ENCODE peak calls at places on chromosomes 11 and 22, in eight cellular contexts. One of them, this sample, is unnamed.

GRCh38 chr11:61279934-61280656 is 15.0 kb downstream of the VWCE start:
- DNase-seq in stomach: peak; percentile 89
- DNase-seq in endothelial cell: no peak
- DNase-seq in colonic mucosa: no peak
- DNase-seq in Panc1: no peak
- DNase-seq in fibroblast of lung: peak; percentile 46
- DNase-seq in cardiac fibroblast: peak; percentile 30
- DNase-seq in GM10248: no peak
- DNase-seq in this sample: no peak

GRCh38 chr11:30488304-30488998 is 97.7 kb downstream of the MPPED2 start:
- DNase-seq in stomach: peak; percentile 53
- DNase-seq in GM10248: no peak
- DNase-seq in Panc1: no peak
- DNase-seq in cardiac fibroblast: peak; percentile 61
- DNase-seq in fibroblast of lung: peak; percentile 52
- DNase-seq in colonic mucosa: peak; percentile 81
- DNase-seq in endothelial cell: no peak
- DNase-seq in this sample: peak; percentile 35

GRCh38 chr11:23769214-23769613 is 727.6 kb upstream of the LUZP2 start:
- DNase-seq in endothelial cell: no peak
- DNase-seq in fibroblast of lung: no peak
- DNase-seq in stomach: no peak
- DNase-seq in GM10248: no peak
- DNase-seq in Panc1: no peak
- DNase-seq in colonic mucosa: no peak
- DNase-seq in cardiac fibroblast: no peak
- DNase-seq in this sample: no peak

GRCh38 chr11:70924108-70924507 is 328.3 kb downstream of the SHANK2 start:
- DNase-seq in cardiac fibroblast: no peak
- DNase-seq in stomach: no peak
- DNase-seq in colonic mucosa: no peak
- DNase-seq in fibroblast of lung: no peak
- DNase-seq in endothelial cell: no peak
- DNase-seq in Panc1: no peak
- DNase-seq in GM10248: no peak
- DNase-seq in this sample: no peak

GRCh38 chr11:119284344-119285157 is 32.4 kb downstream of the MCAM start:
- DNase-seq in fibroblast of lung: peak; percentile 36
- DNase-seq in endothelial cell: no peak
- DNase-seq in colonic mucosa: no peak
- DNase-seq in cardiac fibroblast: peak; percentile 60
- DNase-seq in stomach: no peak
- DNase-seq in GM10248: peak; percentile 68
- DNase-seq in Panc1: peak; percentile 33
- DNase-seq in this sample: peak; percentile 54

GRCh38 chr11:128318856-128319474 is 268.4 kb downstream of the ETS1 start:
- DNase-seq in stomach: no peak
- DNase-seq in cardiac fibroblast: peak; percentile 37
- DNase-seq in GM10248: peak; percentile 56
- DNase-seq in fibroblast of lung: peak; percentile 49
- DNase-seq in colonic mucosa: no peak
- DNase-seq in Panc1: no peak
- DNase-seq in endothelial cell: no peak
- DNase-seq in this sample: no peak

GRCh38 chr11:111300569-111300968 is 2.2 kb downstream of the POU2AF3 start:
- DNase-seq in endothelial cell: no peak
- DNase-seq in GM10248: no peak
- DNase-seq in fibroblast of lung: no peak
- DNase-seq in stomach: no peak
- DNase-seq in cardiac fibroblast: no peak
- DNase-seq in colonic mucosa: no peak
- DNase-seq in Panc1: no peak
- DNase-seq in this sample: no peak

GRCh38 chr22:23514317-23515038 is 65.6 kb downstream of the IGLL1 start:
- DNase-seq in colonic mucosa: no peak
- DNase-seq in GM10248: no peak
- DNase-seq in endothelial cell: no peak
- DNase-seq in stomach: no peak
- DNase-seq in Panc1: no peak
- DNase-seq in fibroblast of lung: no peak
- DNase-seq in cardiac fibroblast: no peak
- DNase-seq in this sample: no peak

GRCh38 chr11:23789200-23789853 is 707.5 kb upstream of the LUZP2 start:
- DNase-seq in Panc1: no peak
- DNase-seq in cardiac fibroblast: no peak
- DNase-seq in fibroblast of lung: no peak
- DNase-seq in stomach: peak; percentile 27
- DNase-seq in GM10248: no peak
- DNase-seq in endothelial cell: no peak
- DNase-seq in colonic mucosa: no peak
- DNase-seq in this sample: no peak

GRCh38 chr11:133945087-133945974 is 11.4 kb downstream of the IGSF9B start:
- DNase-seq in stomach: no peak
- DNase-seq in Panc1: no peak
- DNase-seq in cardiac fibroblast: peak; percentile 8
- DNase-seq in endothelial cell: no peak
- DNase-seq in GM10248: no peak
- DNase-seq in fibroblast of lung: peak; percentile 79
- DNase-seq in colonic mucosa: no peak
- DNase-seq in this sample: no peak

GRCh38 chr11:108669261-108669660 is 4.4 kb downstream of the DDX10 start:
- DNase-seq in cardiac fibroblast: no peak
- DNase-seq in fibroblast of lung: no peak
- DNase-seq in stomach: no peak
- DNase-seq in GM10248: no peak
- DNase-seq in Panc1: no peak
- DNase-seq in colonic mucosa: no peak
- DNase-seq in endothelial cell: no peak
- DNase-seq in this sample: no peak

GRCh38 chr11:2515401-2516275 is 70.8 kb downstream of the KCNQ1 start:
- DNase-seq in cardiac fibroblast: no peak
- DNase-seq in GM10248: no peak
- DNase-seq in fibroblast of lung: no peak
- DNase-seq in endothelial cell: peak; percentile 2
- DNase-seq in stomach: peak; percentile 17
- DNase-seq in colonic mucosa: peak; percentile 15
- DNase-seq in Panc1: no peak
- DNase-seq in this sample: no peak

GRCh38 chr11:36744375-36745168 is 146.5 kb upstream of the RAG2 start:
- DNase-seq in fibroblast of lung: peak; percentile 51
- DNase-seq in stomach: peak; percentile 77
- DNase-seq in Panc1: peak; percentile 35
- DNase-seq in endothelial cell: peak; percentile 88
- DNase-seq in cardiac fibroblast: peak; percentile 71
- DNase-seq in GM10248: peak; percentile 34
- DNase-seq in colonic mucosa: peak; percentile 74
- DNase-seq in this sample: peak; percentile 96

GRCh38 chr11:118434123-118434552 is 2.2 kb upstream of the KMT2A start:
- DNase-seq in stomach: no peak
- DNase-seq in fibroblast of lung: peak; percentile 60
- DNase-seq in endothelial cell: no peak
- DNase-seq in GM10248: no peak
- DNase-seq in Panc1: no peak
- DNase-seq in cardiac fibroblast: peak; percentile 56
- DNase-seq in colonic mucosa: no peak
- DNase-seq in this sample: no peak

GRCh38 chr11:8261316-8261715 is 2.4 kb downstream of the LMO1 start:
- DNase-seq in stomach: peak; percentile 17
- DNase-seq in colonic mucosa: no peak
- DNase-seq in GM10248: no peak
- DNase-seq in Panc1: no peak
- DNase-seq in fibroblast of lung: no peak
- DNase-seq in cardiac fibroblast: no peak
- DNase-seq in endothelial cell: no peak
- DNase-seq in this sample: no peak

GRCh38 chr22:25903294-25903693 is 161.3 kb downstream of the MYO18B start:
- DNase-seq in fibroblast of lung: no peak
- DNase-seq in GM10248: no peak
- DNase-seq in stomach: no peak
- DNase-seq in cardiac fibroblast: no peak
- DNase-seq in endothelial cell: peak; percentile 48
- DNase-seq in colonic mucosa: no peak
- DNase-seq in Panc1: no peak
- DNase-seq in this sample: peak; percentile 8
- TF ChIP-seq CTCF in fibroblast of lung: no peak
- TF ChIP-seq CTCF in GM10248: peak; percentile 1
- TF ChIP-seq CTCF in stomach: no peak
- TF ChIP-seq CTCF in cardiac fibroblast: no peak
- TF ChIP-seq CTCF in endothelial cell: peak; percentile 72
- TF ChIP-seq CTCF in colonic mucosa: no peak
- TF ChIP-seq CTCF in Panc1: peak; percentile 36
- TF ChIP-seq CTCF in this sample: peak; percentile 63

GRCh38 chr11:79160786-79161403 is 279.9 kb downstream of the TENM4 start:
- DNase-seq in colonic mucosa: no peak
- DNase-seq in Panc1: no peak
- DNase-seq in cardiac fibroblast: peak; percentile 53
- DNase-seq in fibroblast of lung: peak; percentile 45
- DNase-seq in endothelial cell: no peak
- DNase-seq in GM10248: no peak
- DNase-seq in stomach: no peak
- DNase-seq in this sample: peak; percentile 11
- TF ChIP-seq CTCF in colonic mucosa: no peak
- TF ChIP-seq CTCF in Panc1: peak; percentile 48
- TF ChIP-seq CTCF in cardiac fibroblast: peak; percentile 55
- TF ChIP-seq CTCF in fibroblast of lung: peak; percentile 62
- TF ChIP-seq CTCF in endothelial cell: no peak
- TF ChIP-seq CTCF in GM10248: no peak
- TF ChIP-seq CTCF in stomach: no peak
- TF ChIP-seq CTCF in this sample: peak; percentile 39

DNA sequence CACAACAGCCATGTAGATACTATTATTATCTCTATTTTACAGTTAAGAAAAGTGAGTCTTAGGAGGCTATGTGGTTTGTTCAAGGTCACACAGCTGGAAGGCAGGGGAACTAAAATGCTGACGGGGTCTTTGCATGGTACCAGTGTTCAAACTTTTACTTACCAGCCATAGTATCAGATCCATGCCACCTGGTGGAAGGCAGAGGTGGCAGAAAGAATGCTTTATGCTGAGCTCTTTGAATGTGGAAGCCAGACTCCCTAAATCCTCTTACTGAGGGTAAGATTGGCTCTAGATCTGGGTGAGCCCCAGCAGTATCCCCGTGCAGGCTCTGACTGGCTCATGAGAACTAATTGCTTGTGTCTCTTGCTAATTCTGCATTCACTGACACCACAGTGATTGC is 54.3 kb upstream of the NAV2 start:
- DNase-seq in cardiac fibroblast: no peak
- DNase-seq in endothelial cell: no peak
- DNase-seq in fibroblast of lung: no peak
- DNase-seq in GM10248: no peak
- DNase-seq in colonic mucosa: no peak
- DNase-seq in stomach: no peak
- DNase-seq in Panc1: no peak
- DNase-seq in this sample: no peak
- TF ChIP-seq CTCF in cardiac fibroblast: peak; percentile 12
- TF ChIP-seq CTCF in endothelial cell: no peak
- TF ChIP-seq CTCF in fibroblast of lung: peak; percentile 23
- TF ChIP-seq CTCF in GM10248: no peak
- TF ChIP-seq CTCF in colonic mucosa: no peak
- TF ChIP-seq CTCF in stomach: no peak
- TF ChIP-seq CTCF in Panc1: peak; percentile 51
- TF ChIP-seq CTCF in this sample: no peak

DNA sequence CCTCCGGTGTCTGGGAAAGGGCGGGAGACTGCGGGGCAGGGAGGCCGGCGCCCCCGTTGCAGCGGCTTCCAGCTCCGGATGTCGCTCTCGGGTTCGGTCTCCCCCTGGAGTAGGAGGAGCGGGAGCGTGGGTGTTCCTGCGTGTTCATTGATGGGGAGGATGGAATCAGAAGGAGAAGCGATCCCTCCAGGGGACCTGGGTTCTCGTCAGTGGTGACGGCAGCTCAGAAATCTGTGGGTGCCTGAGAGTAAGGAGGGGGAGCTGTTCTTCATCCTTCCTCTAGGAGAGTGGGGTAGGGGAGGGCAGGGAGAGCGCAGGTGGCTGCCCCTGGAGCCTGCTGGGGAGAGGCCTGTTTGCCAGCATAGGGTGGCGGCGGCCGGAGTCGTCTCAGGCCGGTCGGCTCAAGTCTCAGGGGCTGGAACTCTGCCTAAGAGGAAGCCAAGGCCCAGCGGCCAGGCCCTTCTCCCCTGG is 1.1 kb downstream of the UBASH3B start:
- DNase-seq in colonic mucosa: peak; percentile 30
- DNase-seq in cardiac fibroblast: peak; percentile 47
- DNase-seq in Panc1: no peak
- DNase-seq in endothelial cell: peak; percentile 35
- DNase-seq in stomach: peak; percentile 64
- DNase-seq in GM10248: peak; percentile 45
- DNase-seq in fibroblast of lung: peak; percentile 41
- DNase-seq in this sample: no peak
- TF ChIP-seq CTCF in colonic mucosa: no peak
- TF ChIP-seq CTCF in cardiac fibroblast: no peak
- TF ChIP-seq CTCF in Panc1: no peak
- TF ChIP-seq CTCF in endothelial cell: no peak
- TF ChIP-seq CTCF in stomach: no peak
- TF ChIP-seq CTCF in GM10248: peak; percentile 6
- TF ChIP-seq CTCF in fibroblast of lung: no peak
- TF ChIP-seq CTCF in this sample: no peak

DNA sequence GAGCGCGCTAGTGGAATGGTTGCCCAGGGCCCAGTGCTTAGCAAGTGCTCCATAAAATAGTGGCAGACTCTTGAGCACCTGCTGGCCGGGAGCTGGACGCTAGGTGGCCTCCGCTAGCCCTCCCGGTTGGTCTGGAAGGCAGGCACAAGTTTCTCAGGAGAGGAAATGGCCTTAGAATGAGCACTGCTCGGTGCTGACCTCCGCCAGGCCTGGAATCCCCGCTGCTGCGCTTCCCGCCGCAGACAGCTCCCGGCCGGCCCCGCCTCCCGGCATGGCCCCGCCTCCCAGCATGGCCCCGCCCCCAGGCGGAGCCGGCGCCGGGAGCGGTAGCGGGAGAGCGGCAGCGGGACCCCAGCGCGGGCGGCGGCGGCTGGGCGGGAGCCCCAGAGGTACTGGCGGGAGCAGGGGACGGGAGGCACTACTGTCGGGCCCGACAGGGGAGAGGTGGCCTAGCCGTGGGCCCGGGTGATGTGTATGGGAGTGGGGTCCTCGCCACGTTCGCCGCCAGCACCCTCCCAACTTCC is at the start of gene SIPA1:
- DNase-seq in fibroblast of lung: peak; percentile 88
- DNase-seq in Panc1: peak; percentile 69
- DNase-seq in endothelial cell: peak; percentile 93
- DNase-seq in stomach: peak; percentile 78
- DNase-seq in GM10248: peak; percentile 90
- DNase-seq in colonic mucosa: peak; percentile 72
- DNase-seq in cardiac fibroblast: peak; percentile 91
- DNase-seq in this sample: peak; percentile 84
- TF ChIP-seq CTCF in fibroblast of lung: peak; percentile 60
- TF ChIP-seq CTCF in Panc1: no peak
- TF ChIP-seq CTCF in endothelial cell: peak; percentile 58
- TF ChIP-seq CTCF in stomach: no peak
- TF ChIP-seq CTCF in GM10248: peak; percentile 26
- TF ChIP-seq CTCF in colonic mucosa: no peak
- TF ChIP-seq CTCF in cardiac fibroblast: peak; percentile 67
- TF ChIP-seq CTCF in this sample: no peak